ENCODE peak calls at places on chromosomes 11 and 22, in six cellular contexts. One of them, this sample, is unnamed.

GRCh38 chr11:116835791-116836647 is 1.4 kb downstream of the APOA1 start:
- DNase-seq in IMR-90: peak; percentile 93
- DNase-seq in neuronal stem cell: peak; percentile 76
- DNase-seq in H1: peak; percentile 87
- DNase-seq in mesenchymal stem cell: peak; percentile 92
- DNase-seq in H9: peak; percentile 93
- DNase-seq in this sample: peak; percentile 81

GRCh38 chr11:12961615-12962014 is 47.5 kb upstream of the RASSF10 start:
- DNase-seq in IMR-90: peak; percentile 19
- DNase-seq in neuronal stem cell: no peak
- DNase-seq in H1: no peak
- DNase-seq in mesenchymal stem cell: no peak
- DNase-seq in H9: no peak
- DNase-seq in this sample: no peak

GRCh38 chr22:26435327-26436093 is 6.5 kb downstream of the ASPHD2 start:
- DNase-seq in IMR-90: no peak
- DNase-seq in neuronal stem cell: no peak
- DNase-seq in H1: no peak
- DNase-seq in mesenchymal stem cell: no peak
- DNase-seq in H9: no peak
- DNase-seq in this sample: no peak

GRCh38 chr22:24516301-24516737 is 21.2 kb downstream of the UPB1 start:
- DNase-seq in IMR-90: peak; percentile 93
- DNase-seq in neuronal stem cell: no peak
- DNase-seq in H1: no peak
- DNase-seq in mesenchymal stem cell: peak; percentile 96
- DNase-seq in H9: peak; percentile 55
- DNase-seq in this sample: peak; percentile 76

GRCh38 chr22:44429941-44430587 is 68.0 kb downstream of the RTL6 start:
- DNase-seq in IMR-90: no peak
- DNase-seq in neuronal stem cell: no peak
- DNase-seq in H1: no peak
- DNase-seq in mesenchymal stem cell: no peak
- DNase-seq in H9: no peak
- DNase-seq in this sample: no peak

GRCh38 chr11:77515063-77515462 is 41.2 kb upstream of the PAK1 start:
- DNase-seq in IMR-90: no peak
- DNase-seq in neuronal stem cell: no peak
- DNase-seq in H1: no peak
- DNase-seq in mesenchymal stem cell: no peak
- DNase-seq in H9: no peak
- DNase-seq in this sample: peak; percentile 69

GRCh38 chr22:26658671-26659478 is 1.5 kb downstream of the MIAT start:
- DNase-seq in IMR-90: peak; percentile 97
- DNase-seq in neuronal stem cell: peak; percentile 72
- DNase-seq in H1: peak; percentile 85
- DNase-seq in mesenchymal stem cell: peak; percentile 92
- DNase-seq in H9: peak; percentile 96
- DNase-seq in this sample: peak; percentile 5

GRCh38 chr22:33909906-33910305 is 10.4 kb downstream of the LARGE1 start:
- DNase-seq in IMR-90: no peak
- DNase-seq in neuronal stem cell: no peak
- DNase-seq in H1: no peak
- DNase-seq in mesenchymal stem cell: no peak
- DNase-seq in H9: no peak
- DNase-seq in this sample: peak; percentile 27

GRCh38 chr11:59267196-59267595 is 54.5 kb upstream of the MPEG1 start:
- DNase-seq in IMR-90: no peak
- DNase-seq in neuronal stem cell: no peak
- DNase-seq in H1: no peak
- DNase-seq in mesenchymal stem cell: no peak
- DNase-seq in H9: no peak
- DNase-seq in this sample: no peak

GRCh38 chr11:57792870-57793269 is 31.3 kb downstream of the CTNND1 start:
- DNase-seq in IMR-90: no peak
- DNase-seq in neuronal stem cell: no peak
- DNase-seq in H1: no peak
- DNase-seq in mesenchymal stem cell: peak; percentile 33
- DNase-seq in H9: no peak
- DNase-seq in this sample: no peak

GRCh38 chr11:90916706-90917105 is 693.9 kb upstream of the CHORDC1 start:
- DNase-seq in IMR-90: no peak
- DNase-seq in neuronal stem cell: no peak
- DNase-seq in H1: no peak
- DNase-seq in mesenchymal stem cell: no peak
- DNase-seq in H9: no peak
- DNase-seq in this sample: peak; percentile 1

GRCh38 chr11:14585438-14585837 is 58.2 kb upstream of the PDE3B start:
- DNase-seq in IMR-90: no peak
- DNase-seq in neuronal stem cell: no peak
- DNase-seq in H1: no peak
- DNase-seq in mesenchymal stem cell: no peak
- DNase-seq in H9: no peak
- DNase-seq in this sample: no peak

GRCh38 chr11:132365650-132366049 is 995.2 kb downstream of the NTM start:
- DNase-seq in IMR-90: no peak
- DNase-seq in neuronal stem cell: no peak
- DNase-seq in H1: no peak
- DNase-seq in mesenchymal stem cell: no peak
- DNase-seq in H9: no peak
- DNase-seq in this sample: no peak

GRCh38 chr22:48658871-48659270 is 1168.8 kb downstream of the BRD1 start:
- DNase-seq in IMR-90: no peak
- DNase-seq in neuronal stem cell: no peak
- DNase-seq in H1: no peak
- DNase-seq in mesenchymal stem cell: no peak
- DNase-seq in H9: no peak
- DNase-seq in this sample: no peak

GRCh38 chr11:119030029-119030328 is 698 bp downstream of the SLC37A4 start:
- DNase-seq in IMR-90: no peak
- DNase-seq in neuronal stem cell: no peak
- DNase-seq in H1: no peak
- DNase-seq in mesenchymal stem cell: no peak
- DNase-seq in H9: no peak
- DNase-seq in this sample: no peak

GRCh38 chr11:57792060-57792541 is 30.5 kb downstream of the CTNND1 start:
- DNase-seq in IMR-90: peak; percentile 53
- DNase-seq in neuronal stem cell: no peak
- DNase-seq in H1: no peak
- DNase-seq in mesenchymal stem cell: peak; percentile 71
- DNase-seq in H9: no peak
- DNase-seq in this sample: peak; percentile 64

GRCh38 chr11:123301696-123302400 is 106.8 kb upstream of the CLMP start:
- DNase-seq in IMR-90: peak; percentile 11
- DNase-seq in neuronal stem cell: peak; percentile 73
- DNase-seq in H1: peak; percentile 93
- DNase-seq in mesenchymal stem cell: peak; percentile 48
- DNase-seq in H9: peak; percentile 82
- DNase-seq in this sample: peak; percentile 85

GRCh38 chr22:39556970-39557811 is 13.4 kb upstream of the CACNA1I start:
- DNase-seq in IMR-90: peak; percentile 7
- DNase-seq in neuronal stem cell: no peak
- DNase-seq in H1: no peak
- DNase-seq in mesenchymal stem cell: peak; percentile 16
- DNase-seq in H9: no peak
- DNase-seq in this sample: no peak

GRCh38 chr22:36325163-36326031 is 62.4 kb downstream of the MYH9 start:
- DNase-seq in IMR-90: peak; percentile 86
- DNase-seq in neuronal stem cell: no peak
- DNase-seq in H1: no peak
- DNase-seq in mesenchymal stem cell: peak; percentile 59
- DNase-seq in H9: no peak
- DNase-seq in this sample: no peak

GRCh38 chr11:45894555-45895247 is 9.2 kb downstream of the MAPK8IP1 start:
- DNase-seq in IMR-90: no peak
- DNase-seq in neuronal stem cell: no peak
- DNase-seq in H1: no peak
- DNase-seq in mesenchymal stem cell: no peak
- DNase-seq in H9: no peak
- DNase-seq in this sample: no peak
- H3K14ac ChIP-seq in IMR-90: no peak overlapping the region
- H3K14ac ChIP-seq in neuronal stem cell: no peak overlapping the region
- H3K14ac ChIP-seq in H1: no peak overlapping the region
- H3K14ac ChIP-seq in mesenchymal stem cell: no peak overlapping the region
- H3K14ac ChIP-seq in H9: no peak overlapping the region
- H3K14ac ChIP-seq in this sample: no peak overlapping the region

GRCh38 chr11:35031869-35032268 is 107.1 kb upstream of the CD44 start:
- DNase-seq in IMR-90: peak; percentile 70
- DNase-seq in neuronal stem cell: no peak
- DNase-seq in H1: no peak
- DNase-seq in mesenchymal stem cell: peak; percentile 77
- DNase-seq in H9: no peak
- DNase-seq in this sample: peak; percentile 86
- H3K9ac ChIP-seq in IMR-90: no peak overlapping the region
- H3K9ac ChIP-seq in neuronal stem cell: no peak overlapping the region
- H3K9ac ChIP-seq in H1: no peak overlapping the region
- H3K9ac ChIP-seq in mesenchymal stem cell: peak overlapping the region; percentile 92
- H3K9ac ChIP-seq in H9: no peak overlapping the region
- H3K9ac ChIP-seq in this sample: no peak overlapping the region

GRCh38 chr11:10695821-10696220 is 2.3 kb upstream of the IRAG1 start:
- DNase-seq in IMR-90: peak; percentile 20
- DNase-seq in neuronal stem cell: no peak
- DNase-seq in H1: no peak
- DNase-seq in mesenchymal stem cell: peak; percentile 72
- DNase-seq in H9: no peak
- DNase-seq in this sample: no peak

GRCh38 chr11:10699072-10699471 is 5.5 kb upstream of the IRAG1 start:
- DNase-seq in IMR-90: no peak
- DNase-seq in neuronal stem cell: no peak
- DNase-seq in H1: no peak
- DNase-seq in mesenchymal stem cell: no peak
- DNase-seq in H9: no peak
- DNase-seq in this sample: no peak

GRCh38 chr11:10694481-10695239 is 1.1 kb upstream of the IRAG1 start:
- DNase-seq in IMR-90: peak; percentile 83
- DNase-seq in neuronal stem cell: no peak
- DNase-seq in H1: no peak
- DNase-seq in mesenchymal stem cell: peak; percentile 26
- DNase-seq in H9: no peak
- DNase-seq in this sample: no peak

GRCh38 chr11:10693509-10694071 is at the start of gene IRAG1:
- DNase-seq in IMR-90: peak; percentile 78
- DNase-seq in neuronal stem cell: no peak
- DNase-seq in H1: no peak
- DNase-seq in mesenchymal stem cell: peak; percentile 74
- DNase-seq in H9: no peak
- DNase-seq in this sample: no peak

GRCh38 chr11:10696797-10697620 is 3.5 kb upstream of the IRAG1 start:
- DNase-seq in IMR-90: no peak
- DNase-seq in neuronal stem cell: no peak
- DNase-seq in H1: no peak
- DNase-seq in mesenchymal stem cell: no peak
- DNase-seq in H9: no peak
- DNase-seq in this sample: no peak
- H3K9me3 ChIP-seq in IMR-90: peaks cover 3% of the 10 kb centered on the region
- H3K9me3 ChIP-seq in neuronal stem cell: peaks cover 2% of the 10 kb centered on the region
- H3K9me3 ChIP-seq in H1: peaks cover 7% of the 10 kb centered on the region
- H3K9me3 ChIP-seq in mesenchymal stem cell: peaks cover 10% of the 10 kb centered on the region
- H3K9me3 ChIP-seq in H9: no peaks in the 10 kb centered on the region
- H3K9me3 ChIP-seq in this sample: peaks cover 5% of the 10 kb centered on the region

DNA sequence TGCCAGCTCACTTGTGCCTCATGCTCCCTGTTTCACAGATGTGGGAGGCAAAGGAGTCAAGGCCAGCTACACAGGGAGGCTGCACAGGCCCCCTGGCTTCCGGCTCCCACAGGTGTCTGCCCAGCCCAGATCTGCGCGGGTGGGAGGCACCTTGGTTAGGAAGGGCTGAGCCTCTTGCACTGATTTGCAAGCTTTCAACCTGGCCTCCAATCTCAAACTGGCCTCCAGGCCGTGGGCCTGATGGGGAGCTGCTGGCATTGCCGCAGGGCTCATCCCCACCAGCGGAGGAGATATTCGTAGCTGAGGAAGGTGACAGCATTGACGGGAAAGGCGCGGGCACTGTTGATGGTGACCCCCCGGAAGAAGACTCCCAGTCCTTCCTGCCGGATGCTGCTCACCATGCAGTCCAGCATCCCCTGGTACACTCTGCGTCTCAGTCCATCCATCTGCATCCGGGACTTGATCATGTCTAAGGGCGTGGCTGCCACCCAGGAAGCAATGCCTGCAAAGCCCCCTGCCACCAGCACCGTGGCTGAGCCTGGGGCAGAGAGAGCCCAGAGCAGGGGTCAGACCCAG is 6.2 kb downstream of the SLC25A45 start:
- DNase-seq in IMR-90: no peak
- DNase-seq in neuronal stem cell: no peak
- DNase-seq in H1: no peak
- DNase-seq in mesenchymal stem cell: no peak
- DNase-seq in H9: no peak
- DNase-seq in this sample: no peak
- H3K14ac ChIP-seq in IMR-90: no peak overlapping the region
- H3K14ac ChIP-seq in neuronal stem cell: no peak overlapping the region
- H3K14ac ChIP-seq in H1: no peak overlapping the region
- H3K14ac ChIP-seq in mesenchymal stem cell: no peak overlapping the region
- H3K14ac ChIP-seq in H9: no peak overlapping the region
- H3K14ac ChIP-seq in this sample: no peak overlapping the region

DNA sequence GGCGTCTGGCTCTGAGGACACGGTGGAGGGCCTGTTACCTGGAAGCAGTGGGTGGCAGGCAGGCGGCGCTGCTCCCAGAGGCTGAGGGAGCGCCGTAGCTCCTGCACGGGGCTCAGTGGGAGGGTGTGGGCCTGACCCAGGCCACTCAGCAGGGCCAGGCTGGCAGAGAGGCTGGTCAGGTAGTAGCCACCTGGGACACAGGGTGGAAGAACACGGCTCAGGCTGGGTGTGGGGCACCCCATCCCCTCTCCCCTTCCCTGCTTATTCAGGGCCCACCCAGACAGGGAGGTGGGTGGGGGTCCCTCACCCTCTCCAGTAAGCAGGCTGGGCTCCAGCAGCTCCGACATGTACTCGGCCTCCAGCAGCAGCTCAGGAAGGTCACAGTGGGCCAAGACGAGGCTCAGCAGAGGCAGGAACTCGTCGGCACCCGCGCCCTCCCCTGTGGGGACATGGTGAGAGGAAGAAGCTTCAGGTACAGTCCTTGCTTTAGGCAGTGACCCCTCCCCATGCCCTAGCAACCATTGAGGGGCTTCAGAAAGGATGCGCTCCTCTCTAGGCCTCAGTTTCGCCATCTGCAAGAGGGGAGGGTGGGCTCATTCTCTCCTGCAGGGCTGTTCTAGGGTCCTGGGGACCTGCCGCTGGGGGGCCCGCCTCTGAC is 2.9 kb downstream of the RIN1 start:
- DNase-seq in IMR-90: no peak
- DNase-seq in neuronal stem cell: no peak
- DNase-seq in H1: no peak
- DNase-seq in mesenchymal stem cell: no peak
- DNase-seq in H9: no peak
- DNase-seq in this sample: no peak
- H3K9ac ChIP-seq in IMR-90: no peak overlapping the region
- H3K9ac ChIP-seq in neuronal stem cell: peak overlapping the region; percentile 55
- H3K9ac ChIP-seq in H1: no peak overlapping the region
- H3K9ac ChIP-seq in mesenchymal stem cell: peak overlapping the region; percentile 36
- H3K9ac ChIP-seq in H9: no peak overlapping the region
- H3K9ac ChIP-seq in this sample: no peak overlapping the region